ENCODE peak calls at places on chromosomes 3 and 15, in five cellular contexts. V is endothelial cell of umbilical vein, M is RWPE1, U is AG04450, K is GM23248. P is an unnamed sample.
A peak's percentile ranks its signal among the peaks of the same experiment; 100 is the strongest.

GRCh38 chr3:56415672-56416071 is 52.6 kb downstream of the ERC2 start:
- DNase-seq in V (peak; percentile 39), M (no peak), U (no peak), K (peak; percentile 4), P (no peak)

GRCh38 chr15:58182460-58183163 is 44.4 kb downstream of the AQP9 start:
- DNase-seq in V (peak; percentile 76), M (peak; percentile 70), U (peak; percentile 20), K (peak; percentile 75), P (no peak)

GRCh38 chr3:130758624-130759023 is 12.0 kb upstream of the PIK3R4 start:
- DNase-seq in V (no peak), M (no peak), U (no peak), K (no peak), P (no peak)

GRCh38 chr3:183878071-183878470 is 6.6 kb downstream of the PARL start:
- DNase-seq in V (no peak), M (no peak), U (no peak), K (no peak), P (no peak)

GRCh38 chr3:11606090-11606784 is 37.5 kb downstream of the VGLL4 start:
- DNase-seq in V (no peak), M (no peak), U (no peak), K (no peak), P (no peak)

GRCh38 chr15:85168642-85169173 is 187.1 kb downstream of the PDE8A start:
- DNase-seq in V (peak; percentile 55), M (peak; percentile 86), U (no peak), K (peak; percentile 32), P (no peak)

GRCh38 chr15:65884511-65884910 is 15.2 kb downstream of the RAB11A start:
- DNase-seq in V (no peak), M (no peak), U (no peak), K (no peak), P (no peak)

GRCh38 chr3:175737646-175738572 is 878.8 kb downstream of the NAALADL2 start:
- DNase-seq in V (no peak), M (peak; percentile 13), U (no peak), K (peak; percentile 70), P (peak; percentile 40)

GRCh38 chr3:143751643-143752178 is 96.6 kb downstream of the SLC9A9 start:
- DNase-seq in V (no peak), M (no peak), U (no peak), K (no peak), P (no peak)

GRCh38 chr3:188513662-188514328 is 359.8 kb downstream of the LPP start:
- DNase-seq in V (no peak), M (no peak), U (no peak), K (no peak), P (no peak)

GRCh38 chr3:175383813-175384212 is 524.7 kb downstream of the NAALADL2 start:
- DNase-seq in V (no peak), M (no peak), U (no peak), K (peak; percentile 51), P (no peak)

GRCh38 chr3:121096968-121097367 is 189.0 kb downstream of the STXBP5L start:
- DNase-seq in V (no peak), M (no peak), U (no peak), K (no peak), P (no peak)

GRCh38 chr3:124887177-124887995 is at the start of gene ITGB5:
- DNase-seq in V (peak; percentile 72), M (peak; percentile 67), U (peak; percentile 26), K (peak; percentile 91), P (no peak)

GRCh38 chr15:69885182-69886041 is 212.3 kb downstream of the TLE3 start:
- DNase-seq in V (peak; percentile 39), M (no peak), U (no peak), K (no peak), P (no peak)

GRCh38 chr3:153783106-153783505 is 338.1 kb upstream of the ARHGEF26 start:
- DNase-seq in V (no peak), M (no peak), U (no peak), K (peak; percentile 8), P (no peak)

GRCh38 chr3:156304406-156304805 is 184.0 kb downstream of the KCNAB1 start:
- DNase-seq in V (peak; percentile 84), M (no peak), U (no peak), K (peak; percentile 72), P (no peak)

GRCh38 chr15:33310481-33311311 is at the start of gene RYR3:
- DNase-seq in V (no peak), M (no peak), U (no peak), K (peak; percentile 22), P (no peak)

GRCh38 chr15:89458440-89458839 is 37.9 kb downstream of the RHCG start:
- DNase-seq in V (no peak), M (no peak), U (no peak), K (no peak), P (no peak)

GRCh38 chr3:150545419-150546225 is 674 bp downstream of the SERP1 start:
- DNase-seq in V (peak; percentile 30), M (peak; percentile 21), U (no peak), K (peak; percentile 41), P (no peak)

GRCh38 chr3:140207541-140207940 is 272.6 kb downstream of the CLSTN2 start:
- DNase-seq in V (no peak), M (no peak), U (no peak), K (no peak), P (no peak)

GRCh38 chr3:147008458-147008857 is 397.9 kb downstream of the ZIC4 start:
- DNase-seq in V (no peak), M (no peak), U (no peak), K (no peak), P (no peak)

GRCh38 chr3:147007736-147008245 is 398.6 kb downstream of the ZIC4 start:
- DNase-seq in V (no peak), M (no peak), U (no peak), K (peak; percentile 58), P (no peak)

GRCh38 chr3:147008886-147009285 is 397.5 kb downstream of the ZIC4 start:
- DNase-seq in V (peak; percentile 4), M (no peak), U (no peak), K (peak; percentile 48), P (no peak)
- H3K27ac ChIP-seq in V (no peak overlapping the region), M (no peak overlapping the region), U (no peak overlapping the region), K (peak overlapping the region; percentile 43), P (no peak overlapping the region)

GRCh38 chr3:169240786-169241486 is 422.6 kb downstream of the MECOM start:
- DNase-seq in V (peak; percentile 74), M (no peak), U (no peak), K (no peak), P (no peak)

GRCh38 chr3:169239756-169240155 is 423.8 kb downstream of the MECOM start:
- DNase-seq in V (peak; percentile 55), M (no peak), U (no peak), K (no peak), P (no peak)

GRCh38 chr3:169237181-169237580 is 426.3 kb downstream of the MECOM start:
- DNase-seq in V (no peak), M (no peak), U (no peak), K (peak; percentile 49), P (no peak)

GRCh38 chr3:169236662-169237174 is 426.8 kb downstream of the MECOM start:
- DNase-seq in V (no peak), M (no peak), U (no peak), K (no peak), P (no peak)

DNA sequence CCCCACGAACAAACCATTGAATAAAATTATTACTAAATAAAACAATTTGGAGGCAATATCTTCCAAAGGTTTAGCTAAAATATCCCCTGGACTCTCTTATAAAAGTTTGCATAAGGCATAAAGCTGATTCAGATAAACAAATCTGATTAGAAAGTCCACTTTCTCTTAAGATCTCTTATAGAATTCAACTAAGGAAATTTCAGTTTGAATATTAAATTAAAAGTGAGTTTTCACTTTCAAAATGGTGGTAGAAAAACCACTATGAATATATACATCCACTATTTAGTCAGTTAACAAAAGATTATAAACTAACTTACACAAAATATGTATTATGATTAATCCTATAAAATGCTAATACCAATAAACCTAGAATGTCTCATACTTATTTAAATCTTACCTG is 424.9 kb downstream of the MECOM start:
- DNase-seq in V (no peak), M (no peak), U (no peak), K (no peak), P (no peak)
- H3K27ac ChIP-seq in V (peak overlapping the region; percentile 8), M (no peak overlapping the region), U (no peak overlapping the region), K (no peak overlapping the region), P (no peak overlapping the region)

GRCh38 chr3:23128655-23129054 is 74.5 kb upstream of the UBE2E2 start:
- DNase-seq in V (no peak), M (no peak), U (no peak), K (no peak), P (no peak)
- H3K27ac ChIP-seq in V (no peak overlapping the region), M (no peak overlapping the region), U (no peak overlapping the region), K (no peak overlapping the region), P (no peak overlapping the region)

DNA sequence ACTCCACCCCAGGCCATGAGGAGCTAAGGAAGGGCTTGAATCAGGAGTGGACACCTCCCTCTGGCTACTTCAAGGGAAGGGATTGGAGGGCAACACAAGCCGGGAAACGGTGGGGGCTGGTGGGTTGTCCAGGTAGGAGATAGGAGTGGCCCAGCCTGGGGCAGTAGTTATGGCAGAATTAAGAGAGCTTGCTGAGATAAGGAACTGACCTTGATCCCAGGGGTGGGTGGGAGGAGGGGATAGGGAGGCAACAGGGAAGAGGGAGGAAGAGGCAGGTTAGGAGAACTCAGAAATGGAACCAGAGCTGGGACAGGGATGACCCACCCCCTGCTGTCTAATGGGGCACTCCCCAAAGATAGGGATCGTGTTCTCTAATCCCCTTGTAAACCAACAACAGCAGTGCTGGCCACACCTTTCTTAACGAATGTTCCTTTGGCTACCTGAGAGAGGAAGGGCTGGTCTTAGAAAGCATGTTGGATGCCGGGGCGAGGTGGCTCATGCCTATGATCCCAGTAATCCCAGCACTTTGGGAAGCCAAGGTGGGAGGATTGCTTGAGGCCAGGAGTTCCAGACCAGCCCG is 89.3 kb downstream of the ANP32A start:
- DNase-seq in V (no peak), M (peak; percentile 6), U (no peak), K (no peak), P (no peak)
- H3K27ac ChIP-seq in V (no peak overlapping the region), M (no peak overlapping the region), U (no peak overlapping the region), K (no peak overlapping the region), P (no peak overlapping the region)

DNA sequence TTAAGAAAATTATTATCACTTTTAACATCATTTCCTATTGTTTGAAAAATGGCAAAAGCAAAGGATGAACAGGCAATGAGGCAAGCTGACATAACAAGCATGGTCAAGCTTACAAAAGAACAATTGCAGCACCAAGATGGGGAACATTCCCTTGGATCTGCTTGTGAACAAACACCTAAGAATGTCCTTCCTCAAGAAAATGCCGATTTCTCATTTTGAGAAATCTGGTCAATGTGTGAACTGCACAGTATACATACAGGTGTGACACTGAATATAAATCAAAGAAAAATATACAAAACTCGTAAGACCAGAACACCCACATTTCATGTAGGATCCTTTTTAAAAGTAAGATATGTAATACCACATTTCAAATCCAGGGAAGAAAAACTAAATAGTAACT is 58.9 kb downstream of the LRRFIP2 start:
- DNase-seq in V (peak; percentile 77), M (peak; percentile 8), U (no peak), K (peak; percentile 34), P (peak; percentile 18)
- H3K27ac ChIP-seq in V (peak overlapping the region; percentile 48), M (no peak overlapping the region), U (peak overlapping the region; percentile 66), K (peak overlapping the region; percentile 76), P (peak overlapping the region; percentile 63)

GRCh38 chr3:151845506-151845905 is 27.9 kb upstream of the SUCNR1 start:
- DNase-seq in V (no peak), M (no peak), U (no peak), K (no peak), P (no peak)
- H3K27ac ChIP-seq in V (no peak overlapping the region), M (no peak overlapping the region), U (no peak overlapping the region), K (no peak overlapping the region), P (no peak overlapping the region)